ENCODE peak calls at places on chromosomes 1 and 21, in five cellular contexts. One of them, this sample, is unnamed.

GRCh38 chr1:203075249-203076030 is 10.4 kb downstream of the MYOG start:
- DNase-seq in suprapubic skin: no peak
- DNase-seq in naive thymus-derived CD4-positive, alpha-beta T cell: no peak
- DNase-seq in body of pancreas: no peak
- DNase-seq in fibroblast of lung: no peak
- DNase-seq in this sample: peak; percentile 18

GRCh38 chr1:94299627-94300552 is 62.5 kb upstream of the ARHGAP29 start:
- DNase-seq in body of pancreas: no peak
- DNase-seq in suprapubic skin: no peak
- DNase-seq in fibroblast of lung: peak; percentile 85
- DNase-seq in naive thymus-derived CD4-positive, alpha-beta T cell: no peak
- DNase-seq in this sample: peak; percentile 39

GRCh38 chr1:108852141-108852540 is 4.8 kb downstream of the AKNAD1 start:
- DNase-seq in suprapubic skin: no peak
- DNase-seq in body of pancreas: no peak
- DNase-seq in fibroblast of lung: no peak
- DNase-seq in naive thymus-derived CD4-positive, alpha-beta T cell: no peak
- DNase-seq in this sample: peak; percentile 22

GRCh38 chr1:189211742-189212141 is 1265.9 kb downstream of the BRINP3 start:
- DNase-seq in fibroblast of lung: peak; percentile 68
- DNase-seq in body of pancreas: no peak
- DNase-seq in suprapubic skin: no peak
- DNase-seq in naive thymus-derived CD4-positive, alpha-beta T cell: no peak
- DNase-seq in this sample: no peak

GRCh38 chr1:184032306-184033135 is 5.0 kb downstream of the COLGALT2 start:
- DNase-seq in suprapubic skin: no peak
- DNase-seq in fibroblast of lung: no peak
- DNase-seq in naive thymus-derived CD4-positive, alpha-beta T cell: no peak
- DNase-seq in body of pancreas: no peak
- DNase-seq in this sample: no peak

GRCh38 chr1:24776821-24777220 is 31.6 kb downstream of the CLIC4 start:
- DNase-seq in body of pancreas: no peak
- DNase-seq in naive thymus-derived CD4-positive, alpha-beta T cell: no peak
- DNase-seq in fibroblast of lung: no peak
- DNase-seq in suprapubic skin: no peak
- DNase-seq in this sample: peak; percentile 26

GRCh38 chr1:22777658-22778057 is 67.0 kb downstream of the EPHB2 start:
- DNase-seq in naive thymus-derived CD4-positive, alpha-beta T cell: no peak
- DNase-seq in suprapubic skin: no peak
- DNase-seq in fibroblast of lung: no peak
- DNase-seq in body of pancreas: no peak
- DNase-seq in this sample: peak; percentile 21

GRCh38 chr1:209048961-209049669 is 534.4 kb upstream of the CAMK1G start:
- DNase-seq in suprapubic skin: no peak
- DNase-seq in fibroblast of lung: peak; percentile 75
- DNase-seq in naive thymus-derived CD4-positive, alpha-beta T cell: no peak
- DNase-seq in body of pancreas: no peak
- DNase-seq in this sample: no peak

GRCh38 chr1:165928075-165928731 is 100.8 kb downstream of the UCK2 start:
- DNase-seq in fibroblast of lung: peak; percentile 40
- DNase-seq in naive thymus-derived CD4-positive, alpha-beta T cell: peak; percentile 29
- DNase-seq in suprapubic skin: no peak
- DNase-seq in body of pancreas: peak; percentile 42
- DNase-seq in this sample: no peak

GRCh38 chr1:155242805-155243358 is 12.4 kb downstream of the ENTREP3 start:
- DNase-seq in body of pancreas: no peak
- DNase-seq in fibroblast of lung: no peak
- DNase-seq in suprapubic skin: no peak
- DNase-seq in naive thymus-derived CD4-positive, alpha-beta T cell: no peak
- DNase-seq in this sample: no peak

GRCh38 chr1:168811213-168811612 is 82.2 kb upstream of the DPT start:
- DNase-seq in naive thymus-derived CD4-positive, alpha-beta T cell: no peak
- DNase-seq in body of pancreas: no peak
- DNase-seq in fibroblast of lung: no peak
- DNase-seq in suprapubic skin: no peak
- DNase-seq in this sample: no peak

GRCh38 chr1:200409203-200409760 is 554 bp downstream of the ZNF281 start:
- DNase-seq in naive thymus-derived CD4-positive, alpha-beta T cell: no peak
- DNase-seq in body of pancreas: peak; percentile 37
- DNase-seq in fibroblast of lung: peak; percentile 46
- DNase-seq in suprapubic skin: no peak
- DNase-seq in this sample: peak; percentile 69

GRCh38 chr1:36303650-36304360 is 2.4 kb upstream of the SH3D21 start:
- DNase-seq in naive thymus-derived CD4-positive, alpha-beta T cell: no peak
- DNase-seq in body of pancreas: no peak
- DNase-seq in suprapubic skin: no peak
- DNase-seq in fibroblast of lung: no peak
- DNase-seq in this sample: peak; percentile 76

GRCh38 chr1:44705938-44706337 is 25.0 kb downstream of the RNU5D-1 start:
- DNase-seq in body of pancreas: no peak
- DNase-seq in naive thymus-derived CD4-positive, alpha-beta T cell: no peak
- DNase-seq in fibroblast of lung: no peak
- DNase-seq in suprapubic skin: no peak
- DNase-seq in this sample: no peak

GRCh38 chr1:16088351-16088911 is 15.0 kb upstream of the FAM131C start:
- DNase-seq in suprapubic skin: no peak
- DNase-seq in naive thymus-derived CD4-positive, alpha-beta T cell: no peak
- DNase-seq in body of pancreas: no peak
- DNase-seq in fibroblast of lung: no peak
- DNase-seq in this sample: peak; percentile 77

GRCh38 chr21:25254491-25255174 is 352.6 kb downstream of the MRPL39 start:
- DNase-seq in naive thymus-derived CD4-positive, alpha-beta T cell: no peak
- DNase-seq in body of pancreas: no peak
- DNase-seq in suprapubic skin: no peak
- DNase-seq in fibroblast of lung: no peak
- DNase-seq in this sample: peak; percentile 25

GRCh38 chr1:214404571-214405213 is 123.7 kb downstream of the SMYD2 start:
- DNase-seq in body of pancreas: no peak
- DNase-seq in fibroblast of lung: peak; percentile 90
- DNase-seq in naive thymus-derived CD4-positive, alpha-beta T cell: no peak
- DNase-seq in suprapubic skin: no peak
- DNase-seq in this sample: no peak

GRCh38 chr1:118958937-118959631 is 29.1 kb downstream of the TBX15 start:
- DNase-seq in body of pancreas: no peak
- DNase-seq in suprapubic skin: no peak
- DNase-seq in fibroblast of lung: no peak
- DNase-seq in naive thymus-derived CD4-positive, alpha-beta T cell: no peak
- DNase-seq in this sample: no peak

GRCh38 chr1:6447016-6447817 is 18.8 kb downstream of the TNFRSF25 start:
- DNase-seq in body of pancreas: no peak
- DNase-seq in fibroblast of lung: no peak
- DNase-seq in naive thymus-derived CD4-positive, alpha-beta T cell: no peak
- DNase-seq in suprapubic skin: no peak
- DNase-seq in this sample: no peak

GRCh38 chr1:202162418-202163280 is 2.2 kb upstream of the PTPN7 start:
- DNase-seq in fibroblast of lung: no peak
- DNase-seq in suprapubic skin: no peak
- DNase-seq in body of pancreas: no peak
- DNase-seq in naive thymus-derived CD4-positive, alpha-beta T cell: no peak
- DNase-seq in this sample: peak; percentile 84

GRCh38 chr1:59601032-59601431 is 213.7 kb upstream of the HOOK1 start:
- DNase-seq in naive thymus-derived CD4-positive, alpha-beta T cell: no peak
- DNase-seq in body of pancreas: no peak
- DNase-seq in suprapubic skin: no peak
- DNase-seq in fibroblast of lung: peak; percentile 84
- DNase-seq in this sample: peak; percentile 23

GRCh38 chr1:13513063-13513884 is 529 bp downstream of the LRRC38 start:
- DNase-seq in fibroblast of lung: no peak
- DNase-seq in body of pancreas: no peak
- DNase-seq in naive thymus-derived CD4-positive, alpha-beta T cell: no peak
- DNase-seq in suprapubic skin: no peak
- DNase-seq in this sample: no peak

GRCh38 chr1:115771847-115772457 is 3.4 kb upstream of the CASQ2 start:
- DNase-seq in body of pancreas: peak; percentile 80
- DNase-seq in naive thymus-derived CD4-positive, alpha-beta T cell: peak; percentile 21
- DNase-seq in suprapubic skin: no peak
- DNase-seq in fibroblast of lung: peak; percentile 83
- DNase-seq in this sample: peak; percentile 85

GRCh38 chr1:53145942-53146708 is 3.7 kb upstream of the SLC1A7 start:
- DNase-seq in suprapubic skin: no peak
- DNase-seq in body of pancreas: peak; percentile 91
- DNase-seq in fibroblast of lung: peak; percentile 100
- DNase-seq in naive thymus-derived CD4-positive, alpha-beta T cell: no peak
- DNase-seq in this sample: peak; percentile 96

GRCh38 chr1:203290261-203291089 is 14.8 kb upstream of the BTG2 start:
- DNase-seq in body of pancreas: peak; percentile 98
- DNase-seq in naive thymus-derived CD4-positive, alpha-beta T cell: peak; percentile 96
- DNase-seq in suprapubic skin: peak; percentile 97
- DNase-seq in fibroblast of lung: peak; percentile 82
- DNase-seq in this sample: peak; percentile 90

GRCh38 chr1:203342192-203342940 is 8.6 kb downstream of the FMOD start:
- DNase-seq in naive thymus-derived CD4-positive, alpha-beta T cell: peak; percentile 48
- DNase-seq in fibroblast of lung: peak; percentile 27
- DNase-seq in suprapubic skin: no peak
- DNase-seq in body of pancreas: peak; percentile 61
- DNase-seq in this sample: peak; percentile 95

GRCh38 chr1:147213271-147213670 is 11.9 kb downstream of the FMO5 start:
- DNase-seq in suprapubic skin: no peak
- DNase-seq in fibroblast of lung: no peak
- DNase-seq in body of pancreas: no peak
- DNase-seq in naive thymus-derived CD4-positive, alpha-beta T cell: no peak
- DNase-seq in this sample: no peak

GRCh38 chr1:232599178-232600041 is 30.5 kb downstream of the SIPA1L2 start:
- DNase-seq in body of pancreas: no peak
- DNase-seq in fibroblast of lung: no peak
- DNase-seq in naive thymus-derived CD4-positive, alpha-beta T cell: no peak
- DNase-seq in suprapubic skin: no peak
- DNase-seq in this sample: no peak

GRCh38 chr1:31750858-31751638 is 13.1 kb downstream of the ADGRB2 start:
- DNase-seq in naive thymus-derived CD4-positive, alpha-beta T cell: no peak
- DNase-seq in fibroblast of lung: peak; percentile 88
- DNase-seq in suprapubic skin: no peak
- DNase-seq in body of pancreas: no peak
- DNase-seq in this sample: peak; percentile 99

GRCh38 chr1:162055062-162055461 is 14.4 kb upstream of the NOS1AP start:
- DNase-seq in body of pancreas: no peak
- DNase-seq in fibroblast of lung: peak; percentile 77
- DNase-seq in suprapubic skin: no peak
- DNase-seq in naive thymus-derived CD4-positive, alpha-beta T cell: no peak
- DNase-seq in this sample: no peak

GRCh38 chr1:115211071-115211745 is 121.9 kb upstream of the TSPAN2 start:
- DNase-seq in suprapubic skin: no peak
- DNase-seq in naive thymus-derived CD4-positive, alpha-beta T cell: no peak
- DNase-seq in fibroblast of lung: no peak
- DNase-seq in body of pancreas: peak; percentile 73
- DNase-seq in this sample: no peak

GRCh38 chr21:36709868-36710728 is 11.2 kb downstream of the SIM2 start:
- DNase-seq in suprapubic skin: peak; percentile 32
- DNase-seq in fibroblast of lung: no peak
- DNase-seq in body of pancreas: no peak
- DNase-seq in naive thymus-derived CD4-positive, alpha-beta T cell: no peak
- DNase-seq in this sample: peak; percentile 72
- H3K27me3 ChIP-seq in suprapubic skin: peaks cover 92% of the 10 kb centered on the region
- H3K27me3 ChIP-seq in fibroblast of lung: peaks cover 83% of the 10 kb centered on the region
- H3K27me3 ChIP-seq in body of pancreas: peaks cover 55% of the 10 kb centered on the region
- H3K27me3 ChIP-seq in naive thymus-derived CD4-positive, alpha-beta T cell: peaks cover 31% of the 10 kb centered on the region
- H3K27me3 ChIP-seq in this sample: peaks cover 23% of the 10 kb centered on the region

GRCh38 chr1:1068374-1069060 is 5.6 kb downstream of the RNF223 start:
- DNase-seq in suprapubic skin: no peak
- DNase-seq in naive thymus-derived CD4-positive, alpha-beta T cell: no peak
- DNase-seq in fibroblast of lung: no peak
- DNase-seq in body of pancreas: peak; percentile 85
- DNase-seq in this sample: no peak
- H3K27me3 ChIP-seq in suprapubic skin: peaks cover 70% of the 10 kb centered on the region
- H3K27me3 ChIP-seq in naive thymus-derived CD4-positive, alpha-beta T cell: no peaks in the 10 kb centered on the region
- H3K27me3 ChIP-seq in fibroblast of lung: no peaks in the 10 kb centered on the region
- H3K27me3 ChIP-seq in body of pancreas: no peaks in the 10 kb centered on the region
- H3K27me3 ChIP-seq in this sample: peaks cover 11% of the 10 kb centered on the region

GRCh38 chr21:9758888-9759287 is 762.5 kb upstream of the TPTE start:
- DNase-seq in naive thymus-derived CD4-positive, alpha-beta T cell: no peak
- DNase-seq in suprapubic skin: no peak
- DNase-seq in fibroblast of lung: no peak
- DNase-seq in body of pancreas: no peak
- DNase-seq in this sample: no peak

GRCh38 chr21:9759972-9760371 is 761.4 kb upstream of the TPTE start:
- DNase-seq in suprapubic skin: no peak
- DNase-seq in fibroblast of lung: no peak
- DNase-seq in body of pancreas: no peak
- DNase-seq in naive thymus-derived CD4-positive, alpha-beta T cell: no peak
- DNase-seq in this sample: no peak

GRCh38 chr21:9756677-9757076 is 764.7 kb upstream of the TPTE start:
- DNase-seq in body of pancreas: no peak
- DNase-seq in naive thymus-derived CD4-positive, alpha-beta T cell: no peak
- DNase-seq in suprapubic skin: no peak
- DNase-seq in fibroblast of lung: no peak
- DNase-seq in this sample: no peak

GRCh38 chr21:9760398-9761074 is 760.8 kb upstream of the TPTE start:
- DNase-seq in fibroblast of lung: no peak
- DNase-seq in suprapubic skin: no peak
- DNase-seq in body of pancreas: no peak
- DNase-seq in naive thymus-derived CD4-positive, alpha-beta T cell: no peak
- DNase-seq in this sample: no peak

GRCh38 chr21:9758141-9758540 is 763.2 kb upstream of the TPTE start:
- DNase-seq in body of pancreas: no peak
- DNase-seq in naive thymus-derived CD4-positive, alpha-beta T cell: no peak
- DNase-seq in fibroblast of lung: no peak
- DNase-seq in suprapubic skin: no peak
- DNase-seq in this sample: no peak
- H3K27me3 ChIP-seq in body of pancreas: no peaks in the 10 kb centered on the region
- H3K27me3 ChIP-seq in naive thymus-derived CD4-positive, alpha-beta T cell: no peaks in the 10 kb centered on the region
- H3K27me3 ChIP-seq in fibroblast of lung: no peaks in the 10 kb centered on the region
- H3K27me3 ChIP-seq in suprapubic skin: no peaks in the 10 kb centered on the region
- H3K27me3 ChIP-seq in this sample: no peaks in the 10 kb centered on the region

DNA sequence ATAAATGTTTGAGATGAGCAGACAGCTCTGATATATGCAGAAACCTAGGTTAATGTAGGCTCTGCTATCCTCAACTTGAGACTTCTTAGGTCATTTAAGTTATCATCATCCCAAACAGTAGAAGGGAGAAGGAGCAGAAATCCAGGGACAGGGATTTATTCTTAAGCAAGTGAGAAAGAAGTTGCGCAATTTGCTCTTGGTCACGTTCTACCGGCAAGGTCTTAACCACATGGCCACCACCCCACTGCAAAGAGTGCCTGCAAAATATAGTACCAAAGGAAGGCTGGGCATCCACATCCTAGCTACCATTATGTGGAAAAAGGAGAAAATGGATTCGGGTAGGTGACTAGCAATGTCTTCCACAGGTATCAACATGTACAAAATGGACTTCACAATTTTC is 25.2 kb downstream of the CRNN start:
- DNase-seq in suprapubic skin: no peak
- DNase-seq in fibroblast of lung: no peak
- DNase-seq in naive thymus-derived CD4-positive, alpha-beta T cell: no peak
- DNase-seq in body of pancreas: no peak
- DNase-seq in this sample: no peak
- H3K27me3 ChIP-seq in suprapubic skin: no peaks in the 10 kb centered on the region
- H3K27me3 ChIP-seq in fibroblast of lung: no peaks in the 10 kb centered on the region
- H3K27me3 ChIP-seq in naive thymus-derived CD4-positive, alpha-beta T cell: no peaks in the 10 kb centered on the region
- H3K27me3 ChIP-seq in body of pancreas: no peaks in the 10 kb centered on the region
- H3K27me3 ChIP-seq in this sample: no peaks in the 10 kb centered on the region